ENCODE peak calls at places on chromosomes 7 and 10, in five cellular contexts. X, U, H, G and S are unnamed samples.

GRCh38 chr10:64952042-64952441 is 1430.8 kb downstream of the REEP3 start:
- DNase-seq in H (no peak), G (no peak), X (no peak), U (no peak), S (no peak)

GRCh38 chr7:85274452-85274851 is 87.6 kb upstream of the SEMA3D start:
- DNase-seq in G (no peak), H (no peak), X (no peak), U (no peak), S (no peak)

GRCh38 chr10:18204050-18204449 is 63.8 kb downstream of the CACNB2 start:
- DNase-seq in H (no peak), X (no peak), G (no peak), U (no peak), S (no peak)

GRCh38 chr7:517848-518629 is 1.6 kb downstream of the PDGFA start:
- DNase-seq in X (no peak), G (no peak), H (no peak), U (no peak), S (no peak)

GRCh38 chr7:158685727-158686126 is 18.9 kb downstream of the NCAPG2 start:
- DNase-seq in X (no peak), U (no peak), H (no peak), G (no peak), S (no peak)

GRCh38 chr7:49125246-49125645 is 200.9 kb downstream of the CDC14C start:
- DNase-seq in X (no peak), H (no peak), U (no peak), G (no peak), S (no peak)

GRCh38 chr7:29274156-29275017 is 79.8 kb downstream of the CHN2 start:
- DNase-seq in U (no peak), X (no peak), G (peak), H (no peak), S (no peak)

GRCh38 chr10:49115015-49115795 is at the start of gene VSTM4:
- DNase-seq in U (no peak), G (no peak), H (peak), X (peak), S (no peak)

GRCh38 chr7:135389971-135390370 is 119.9 kb downstream of the CNOT4 start:
- DNase-seq in H (no peak), X (no peak), U (no peak), G (no peak), S (no peak)

GRCh38 chr7:141915565-141915964 is 634 bp upstream of the OR9A4 start:
- DNase-seq in U (no peak), G (no peak), H (no peak), X (no peak), S (no peak)

GRCh38 chr10:3530346-3531096 is 254.5 kb downstream of the KLF6 start:
- DNase-seq in G (no peak), U (no peak), H (no peak), X (no peak), S (no peak)

GRCh38 chr10:120039066-120039465 is 146.5 kb downstream of the SEC23IP start:
- DNase-seq in U (no peak), X (no peak), H (no peak), G (no peak), S (no peak)

GRCh38 chr10:7605565-7606295 is 61.0 kb downstream of the ITIH5 start:
- DNase-seq in X (no peak), G (no peak), H (no peak), U (no peak), S (no peak)

GRCh38 chr10:17059197-17059688 is 70.4 kb downstream of the CUBN start:
- DNase-seq in X (no peak), U (no peak), G (no peak), H (no peak), S (no peak)

GRCh38 chr7:126411032-126411820 is 841.5 kb downstream of the GRM8 start:
- DNase-seq in G (peak), H (no peak), X (no peak), U (no peak), S (no peak)

GRCh38 chr10:17233534-17233933 is 5.5 kb downstream of the VIM start:
- DNase-seq in G (no peak), U (no peak), H (no peak), X (no peak), S (no peak)

GRCh38 chr7:132838313-132838712 is 243.6 kb downstream of the CHCHD3 start:
- DNase-seq in X (no peak), U (no peak), H (no peak), G (no peak), S (no peak)

GRCh38 chr10:25294032-25294926 is 119.5 kb downstream of the GPR158 start:
- DNase-seq in U (no peak), H (no peak), G (no peak), X (no peak), S (no peak)

GRCh38 chr10:123389520-123389919 is 235.3 kb downstream of the BUB3 start:
- DNase-seq in H (no peak), U (no peak), X (no peak), G (no peak), S (no peak)

GRCh38 chr7:26083113-26083512 is 68.9 kb upstream of the NFE2L3 start:
- DNase-seq in X (no peak), H (no peak), U (no peak), G (no peak), S (no peak)

GRCh38 chr7:95560674-95561073 is 35.6 kb downstream of the PDK4 start:
- DNase-seq in X (no peak), H (no peak), G (no peak), U (no peak), S (no peak)

GRCh38 chr7:45026984-45027773 is 27.2 kb downstream of the CCM2 start:
- DNase-seq in X (no peak), G (no peak), U (peak), H (no peak), S (no peak)

GRCh38 chr10:44801383-44802327 is 109.5 kb upstream of the TMEM72 start:
- DNase-seq in X (peak), U (no peak), G (peak), H (peak), S (no peak)

GRCh38 chr7:101939136-101939695 is 121.8 kb downstream of the CUX1 start:
- DNase-seq in H (peak), X (no peak), G (no peak), U (no peak), S (no peak)

GRCh38 chr10:73588656-73589055 is 2.5 kb downstream of the USP54 start:
- DNase-seq in U (no peak), G (no peak), H (no peak), X (no peak), S (no peak)

GRCh38 chr7:32108651-32109050 is 38.4 kb upstream of the PDE1C start:
- DNase-seq in G (no peak), U (no peak), H (no peak), X (no peak), S (no peak)

GRCh38 chr7:122694697-122695096 is 4.2 kb downstream of the RNF133 start:
- DNase-seq in G (no peak), U (no peak), X (no peak), H (no peak), S (no peak)

GRCh38 chr7:113774182-113774807 is 144.5 kb downstream of the PPP1R3A start:
- DNase-seq in G (peak), U (no peak), X (no peak), H (no peak), S (no peak)